ENCODE peak calls at places on chromosomes 1 and 21, in eight cellular contexts. R, M, I, F, G, Z, W and V are unnamed samples.

GRCh38 chr1:111653695-111654094 is 34.1 kb downstream of the RAP1A start:
- DNase-seq in R (no peak), M (no peak), I (no peak), F (no peak), G (no peak), Z (no peak), W (no peak), V (no peak)

GRCh38 chr1:86753700-86754099 is 49.3 kb downstream of the SH3GLB1 start:
- DNase-seq in R (no peak), M (no peak), I (no peak), F (peak), G (no peak), Z (no peak), W (no peak), V (no peak)

GRCh38 chr21:45945066-45945867 is 36.3 kb upstream of the COL6A1 start:
- DNase-seq in R (no peak), M (no peak), I (no peak), F (no peak), G (no peak), Z (no peak), W (no peak), V (no peak)

GRCh38 chr1:35656148-35656862 is 15.0 kb upstream of the PSMB2 start:
- DNase-seq in R (no peak), M (no peak), I (no peak), F (no peak), G (no peak), Z (no peak), W (no peak), V (no peak)

GRCh38 chr21:38965910-38966504 is 160.3 kb downstream of the ETS2 start:
- DNase-seq in R (no peak), M (peak), I (no peak), F (peak), G (no peak), Z (peak), W (peak), V (no peak)

GRCh38 chr1:226820935-226821718 is 49.3 kb upstream of the PSEN2 start:
- DNase-seq in R (no peak), M (peak), I (peak), F (no peak), G (no peak), Z (no peak), W (peak), V (no peak)

GRCh38 chr1:89381617-89382016 is 17.8 kb downstream of the GBP6 start:
- DNase-seq in R (no peak), M (no peak), I (no peak), F (no peak), G (no peak), Z (no peak), W (no peak), V (no peak)

GRCh38 chr21:17491716-17492414 is 21.0 kb upstream of the CXADR start:
- DNase-seq in R (no peak), M (no peak), I (no peak), F (no peak), G (no peak), Z (no peak), W (no peak), V (no peak)

GRCh38 chr1:38791892-38792291 is 67.7 kb downstream of the RRAGC start:
- DNase-seq in R (no peak), M (no peak), I (no peak), F (no peak), G (no peak), Z (no peak), W (no peak), V (no peak)

GRCh38 chr1:34266127-34266951 is 89.6 kb downstream of the C1orf94 start:
- DNase-seq in R (no peak), M (no peak), I (no peak), F (no peak), G (no peak), Z (no peak), W (no peak), V (no peak)

GRCh38 chr1:176950736-176951308 is 213.7 kb downstream of the ASTN1 start:
- DNase-seq in R (no peak), M (no peak), I (no peak), F (no peak), G (no peak), Z (no peak), W (no peak), V (no peak)